ENCODE peak calls at places on chromosome 18, in ten cellular contexts. One of them, this sample, is unnamed.

GRCh38 chr18:55589625-55590291 is 1.8 kb upstream of the TCF4 start:
- DNase-seq in HAP-1: peak
- DNase-seq in activated CD4-positive, alpha-beta T cell treated with anti-CD3 and anti-CD28 coated beads for 1 hour: peak
- DNase-seq in GM19239: peak
- DNase-seq in iPS DF 19.7: peak
- DNase-seq in left ventricle myocardium inferior: peak
- DNase-seq in stimulated activated CD8-positive, alpha-beta memory T cell treated with anti-CD3 and anti-CD28 coated beads, Interleukin-2, amount 100 ng/mL, for 48 hours: peak
- DNase-seq in HTR-8/SVneo: peak
- DNase-seq in prostate gland: peak
- DNase-seq in T-helper 1 cell: peak
- DNase-seq in this sample: peak

GRCh38 chr18:74796928-74797576 is 199.4 kb downstream of the ZNF407 start:
- DNase-seq in HAP-1: no peak
- DNase-seq in activated CD4-positive, alpha-beta T cell treated with anti-CD3 and anti-CD28 coated beads for 1 hour: no peak
- DNase-seq in GM19239: no peak
- DNase-seq in iPS DF 19.7: no peak
- DNase-seq in left ventricle myocardium inferior: no peak
- DNase-seq in stimulated activated CD8-positive, alpha-beta memory T cell treated with anti-CD3 and anti-CD28 coated beads, Interleukin-2, amount 100 ng/mL, for 48 hours: no peak
- DNase-seq in HTR-8/SVneo: no peak
- DNase-seq in prostate gland: no peak
- DNase-seq in T-helper 1 cell: no peak
- DNase-seq in this sample: no peak

GRCh38 chr18:2471523-2471922 is 99.8 kb downstream of the METTL4 start:
- DNase-seq in HAP-1: peak
- DNase-seq in activated CD4-positive, alpha-beta T cell treated with anti-CD3 and anti-CD28 coated beads for 1 hour: no peak
- DNase-seq in GM19239: no peak
- DNase-seq in iPS DF 19.7: no peak
- DNase-seq in left ventricle myocardium inferior: no peak
- DNase-seq in stimulated activated CD8-positive, alpha-beta memory T cell treated with anti-CD3 and anti-CD28 coated beads, Interleukin-2, amount 100 ng/mL, for 48 hours: no peak
- DNase-seq in HTR-8/SVneo: no peak
- DNase-seq in prostate gland: no peak
- DNase-seq in T-helper 1 cell: no peak
- DNase-seq in this sample: no peak

GRCh38 chr18:22391571-22392359 is 25.9 kb downstream of the CTAGE1 start:
- DNase-seq in HAP-1: no peak
- DNase-seq in activated CD4-positive, alpha-beta T cell treated with anti-CD3 and anti-CD28 coated beads for 1 hour: no peak
- DNase-seq in GM19239: no peak
- DNase-seq in iPS DF 19.7: no peak
- DNase-seq in left ventricle myocardium inferior: no peak
- DNase-seq in stimulated activated CD8-positive, alpha-beta memory T cell treated with anti-CD3 and anti-CD28 coated beads, Interleukin-2, amount 100 ng/mL, for 48 hours: peak
- DNase-seq in HTR-8/SVneo: peak
- DNase-seq in prostate gland: no peak
- DNase-seq in T-helper 1 cell: no peak
- DNase-seq in this sample: no peak

GRCh38 chr18:38940863-38941531 is 1375.4 kb upstream of the CELF4 start:
- DNase-seq in HAP-1: no peak
- DNase-seq in activated CD4-positive, alpha-beta T cell treated with anti-CD3 and anti-CD28 coated beads for 1 hour: peak
- DNase-seq in GM19239: peak
- DNase-seq in iPS DF 19.7: no peak
- DNase-seq in left ventricle myocardium inferior: no peak
- DNase-seq in stimulated activated CD8-positive, alpha-beta memory T cell treated with anti-CD3 and anti-CD28 coated beads, Interleukin-2, amount 100 ng/mL, for 48 hours: peak
- DNase-seq in HTR-8/SVneo: peak
- DNase-seq in prostate gland: no peak
- DNase-seq in T-helper 1 cell: peak
- DNase-seq in this sample: peak

GRCh38 chr18:4639628-4640310 is 184.7 kb upstream of the DLGAP1 start:
- DNase-seq in HAP-1: no peak
- DNase-seq in activated CD4-positive, alpha-beta T cell treated with anti-CD3 and anti-CD28 coated beads for 1 hour: no peak
- DNase-seq in GM19239: no peak
- DNase-seq in iPS DF 19.7: no peak
- DNase-seq in left ventricle myocardium inferior: no peak
- DNase-seq in stimulated activated CD8-positive, alpha-beta memory T cell treated with anti-CD3 and anti-CD28 coated beads, Interleukin-2, amount 100 ng/mL, for 48 hours: no peak
- DNase-seq in HTR-8/SVneo: no peak
- DNase-seq in prostate gland: no peak
- DNase-seq in T-helper 1 cell: no peak
- DNase-seq in this sample: no peak

GRCh38 chr18:11887305-11888262 is 20.5 kb downstream of the MPPE1 start:
- DNase-seq in HAP-1: no peak
- DNase-seq in activated CD4-positive, alpha-beta T cell treated with anti-CD3 and anti-CD28 coated beads for 1 hour: no peak
- DNase-seq in GM19239: no peak
- DNase-seq in iPS DF 19.7: no peak
- DNase-seq in left ventricle myocardium inferior: no peak
- DNase-seq in stimulated activated CD8-positive, alpha-beta memory T cell treated with anti-CD3 and anti-CD28 coated beads, Interleukin-2, amount 100 ng/mL, for 48 hours: no peak
- DNase-seq in HTR-8/SVneo: no peak
- DNase-seq in prostate gland: no peak
- DNase-seq in T-helper 1 cell: no peak
- DNase-seq in this sample: no peak

GRCh38 chr18:3305933-3306332 is 44.0 kb downstream of the MYL12B start:
- DNase-seq in HAP-1: no peak
- DNase-seq in activated CD4-positive, alpha-beta T cell treated with anti-CD3 and anti-CD28 coated beads for 1 hour: no peak
- DNase-seq in GM19239: no peak
- DNase-seq in iPS DF 19.7: no peak
- DNase-seq in left ventricle myocardium inferior: no peak
- DNase-seq in stimulated activated CD8-positive, alpha-beta memory T cell treated with anti-CD3 and anti-CD28 coated beads, Interleukin-2, amount 100 ng/mL, for 48 hours: no peak
- DNase-seq in HTR-8/SVneo: no peak
- DNase-seq in prostate gland: peak
- DNase-seq in T-helper 1 cell: no peak
- DNase-seq in this sample: no peak

GRCh38 chr18:5122270-5122669 is 74.8 kb downstream of the AKAIN1 start:
- DNase-seq in HAP-1: no peak
- DNase-seq in activated CD4-positive, alpha-beta T cell treated with anti-CD3 and anti-CD28 coated beads for 1 hour: no peak
- DNase-seq in GM19239: no peak
- DNase-seq in iPS DF 19.7: no peak
- DNase-seq in left ventricle myocardium inferior: no peak
- DNase-seq in stimulated activated CD8-positive, alpha-beta memory T cell treated with anti-CD3 and anti-CD28 coated beads, Interleukin-2, amount 100 ng/mL, for 48 hours: no peak
- DNase-seq in HTR-8/SVneo: no peak
- DNase-seq in prostate gland: no peak
- DNase-seq in T-helper 1 cell: no peak
- DNase-seq in this sample: no peak

GRCh38 chr18:51211552-51211951 is 14.1 kb upstream of the MEX3C start:
- DNase-seq in HAP-1: no peak
- DNase-seq in activated CD4-positive, alpha-beta T cell treated with anti-CD3 and anti-CD28 coated beads for 1 hour: no peak
- DNase-seq in GM19239: peak
- DNase-seq in iPS DF 19.7: no peak
- DNase-seq in left ventricle myocardium inferior: no peak
- DNase-seq in stimulated activated CD8-positive, alpha-beta memory T cell treated with anti-CD3 and anti-CD28 coated beads, Interleukin-2, amount 100 ng/mL, for 48 hours: peak
- DNase-seq in HTR-8/SVneo: no peak
- DNase-seq in prostate gland: no peak
- DNase-seq in T-helper 1 cell: no peak
- DNase-seq in this sample: no peak

GRCh38 chr18:10659594-10659993 is 133.8 kb downstream of the NAPG start:
- DNase-seq in HAP-1: no peak
- DNase-seq in activated CD4-positive, alpha-beta T cell treated with anti-CD3 and anti-CD28 coated beads for 1 hour: no peak
- DNase-seq in GM19239: no peak
- DNase-seq in iPS DF 19.7: no peak
- DNase-seq in left ventricle myocardium inferior: no peak
- DNase-seq in stimulated activated CD8-positive, alpha-beta memory T cell treated with anti-CD3 and anti-CD28 coated beads, Interleukin-2, amount 100 ng/mL, for 48 hours: no peak
- DNase-seq in HTR-8/SVneo: no peak
- DNase-seq in prostate gland: no peak
- DNase-seq in T-helper 1 cell: no peak
- DNase-seq in this sample: no peak

GRCh38 chr18:58189008-58189407 is 145.0 kb downstream of the NEDD4L start:
- DNase-seq in HAP-1: no peak
- DNase-seq in activated CD4-positive, alpha-beta T cell treated with anti-CD3 and anti-CD28 coated beads for 1 hour: no peak
- DNase-seq in GM19239: no peak
- DNase-seq in iPS DF 19.7: no peak
- DNase-seq in left ventricle myocardium inferior: no peak
- DNase-seq in stimulated activated CD8-positive, alpha-beta memory T cell treated with anti-CD3 and anti-CD28 coated beads, Interleukin-2, amount 100 ng/mL, for 48 hours: no peak
- DNase-seq in HTR-8/SVneo: no peak
- DNase-seq in prostate gland: no peak
- DNase-seq in T-helper 1 cell: no peak
- DNase-seq in this sample: no peak

GRCh38 chr18:27040796-27041195 is 144.3 kb downstream of the CHST9 start:
- DNase-seq in HAP-1: no peak
- DNase-seq in activated CD4-positive, alpha-beta T cell treated with anti-CD3 and anti-CD28 coated beads for 1 hour: no peak
- DNase-seq in GM19239: no peak
- DNase-seq in iPS DF 19.7: no peak
- DNase-seq in left ventricle myocardium inferior: no peak
- DNase-seq in stimulated activated CD8-positive, alpha-beta memory T cell treated with anti-CD3 and anti-CD28 coated beads, Interleukin-2, amount 100 ng/mL, for 48 hours: no peak
- DNase-seq in HTR-8/SVneo: no peak
- DNase-seq in prostate gland: no peak
- DNase-seq in T-helper 1 cell: no peak
- DNase-seq in this sample: no peak

This sample was measured in naive thymus-derived CD8-positive, alpha-beta T cell.